ENCODE peak calls at places on chromosomes 7 and 10, in five cellular contexts. One of them, this sample, is unnamed. For H3K27me3, the result is how much of the 10 kb centered on the place peaks cover.

GRCh38 chr10:114172241-114172640 is 1.8 kb downstream of the CCDC186 start:
- DNase-seq in HL-60: no peak
- DNase-seq in astrocyte: peak
- DNase-seq in adrenal gland: no peak
- DNase-seq in endodermal cell: no peak
- DNase-seq in this sample: no peak

GRCh38 chr10:90847436-90847835 is 10.4 kb downstream of the HTR7 start:
- DNase-seq in astrocyte: peak
- DNase-seq in HL-60: peak
- DNase-seq in endodermal cell: no peak
- DNase-seq in adrenal gland: peak
- DNase-seq in this sample: no peak

GRCh38 chr7:12653127-12653917 is 34.1 kb upstream of the ARL4A start:
- DNase-seq in astrocyte: peak
- DNase-seq in endodermal cell: no peak
- DNase-seq in adrenal gland: no peak
- DNase-seq in HL-60: no peak
- DNase-seq in this sample: no peak

GRCh38 chr10:88138319-88138848 is 275.0 kb downstream of the PTEN start:
- DNase-seq in adrenal gland: no peak
- DNase-seq in HL-60: no peak
- DNase-seq in endodermal cell: no peak
- DNase-seq in astrocyte: no peak
- DNase-seq in this sample: no peak

GRCh38 chr7:43140186-43140585 is 27.7 kb downstream of the HECW1 start:
- DNase-seq in adrenal gland: no peak
- DNase-seq in HL-60: no peak
- DNase-seq in endodermal cell: no peak
- DNase-seq in astrocyte: no peak
- DNase-seq in this sample: no peak

GRCh38 chr7:112753298-112753697 is 36.9 kb downstream of the TMEM168 start:
- DNase-seq in endodermal cell: no peak
- DNase-seq in adrenal gland: no peak
- DNase-seq in HL-60: no peak
- DNase-seq in astrocyte: no peak
- DNase-seq in this sample: no peak

GRCh38 chr7:116455009-116455408 is 44.5 kb upstream of the CAV2 start:
- DNase-seq in adrenal gland: no peak
- DNase-seq in astrocyte: peak
- DNase-seq in HL-60: no peak
- DNase-seq in endodermal cell: no peak
- DNase-seq in this sample: no peak

GRCh38 chr7:48244902-48245301 is 73.6 kb downstream of the ABCA13 start:
- DNase-seq in astrocyte: peak
- DNase-seq in adrenal gland: no peak
- DNase-seq in endodermal cell: no peak
- DNase-seq in HL-60: peak
- DNase-seq in this sample: no peak

GRCh38 chr10:110392121-110392859 is 87.6 kb upstream of the SMNDC1 start:
- DNase-seq in HL-60: no peak
- DNase-seq in adrenal gland: no peak
- DNase-seq in endodermal cell: no peak
- DNase-seq in astrocyte: no peak
- DNase-seq in this sample: no peak

GRCh38 chr7:116540743-116541142 is 15.9 kb downstream of the CAV1 start:
- DNase-seq in endodermal cell: no peak
- DNase-seq in astrocyte: no peak
- DNase-seq in HL-60: no peak
- DNase-seq in adrenal gland: no peak
- DNase-seq in this sample: no peak

GRCh38 chr7:94043299-94043698 is 39.1 kb upstream of the BET1 start:
- DNase-seq in HL-60: no peak
- DNase-seq in adrenal gland: no peak
- DNase-seq in endodermal cell: no peak
- DNase-seq in astrocyte: peak
- DNase-seq in this sample: no peak

GRCh38 chr10:95741807-95742528 is 14.0 kb upstream of the ENTPD1 start:
- DNase-seq in astrocyte: peak
- DNase-seq in endodermal cell: peak
- DNase-seq in HL-60: no peak
- DNase-seq in adrenal gland: peak
- DNase-seq in this sample: peak

GRCh38 chr7:78435355-78435754 is 636.8 kb downstream of the PHTF2 start:
- DNase-seq in adrenal gland: no peak
- DNase-seq in astrocyte: no peak
- DNase-seq in endodermal cell: no peak
- DNase-seq in HL-60: no peak
- DNase-seq in this sample: no peak

GRCh38 chr7:146661929-146662328 is 545.3 kb downstream of the CNTNAP2 start:
- DNase-seq in astrocyte: no peak
- DNase-seq in HL-60: no peak
- DNase-seq in adrenal gland: no peak
- DNase-seq in endodermal cell: no peak
- DNase-seq in this sample: no peak

GRCh38 chr10:5564537-5565204 is 39.9 kb downstream of the CALML3 start:
- DNase-seq in HL-60: no peak
- DNase-seq in astrocyte: no peak
- DNase-seq in endodermal cell: peak
- DNase-seq in adrenal gland: no peak
- DNase-seq in this sample: peak

GRCh38 chr7:33612434-33612833 is 292.9 kb upstream of the BMPER start:
- DNase-seq in adrenal gland: no peak
- DNase-seq in HL-60: no peak
- DNase-seq in astrocyte: no peak
- DNase-seq in endodermal cell: no peak
- DNase-seq in this sample: no peak

GRCh38 chr7:82419200-82419599 is 24.4 kb downstream of the CACNA2D1 start:
- DNase-seq in HL-60: no peak
- DNase-seq in endodermal cell: no peak
- DNase-seq in astrocyte: no peak
- DNase-seq in adrenal gland: peak
- DNase-seq in this sample: peak

GRCh38 chr7:39909526-39909925 is 40.5 kb upstream of the CDK13 start:
- DNase-seq in adrenal gland: no peak
- DNase-seq in astrocyte: no peak
- DNase-seq in endodermal cell: no peak
- DNase-seq in HL-60: no peak
- DNase-seq in this sample: no peak

GRCh38 chr7:27897001-27897400 is 157.0 kb downstream of the TAX1BP1 start:
- DNase-seq in HL-60: no peak
- DNase-seq in adrenal gland: no peak
- DNase-seq in astrocyte: peak
- DNase-seq in endodermal cell: no peak
- DNase-seq in this sample: no peak

GRCh38 chr7:104469135-104469820 is 140.9 kb downstream of the LHFPL3 start:
- DNase-seq in astrocyte: no peak
- DNase-seq in endodermal cell: no peak
- DNase-seq in adrenal gland: no peak
- DNase-seq in HL-60: no peak
- DNase-seq in this sample: no peak

GRCh38 chr7:73827568-73828106 is 3.2 kb upstream of the CLDN4 start:
- DNase-seq in HL-60: no peak
- DNase-seq in adrenal gland: peak
- DNase-seq in astrocyte: no peak
- DNase-seq in endodermal cell: peak
- DNase-seq in this sample: peak

GRCh38 chr7:69062020-69062760 is 536.1 kb upstream of the AUTS2 start:
- DNase-seq in astrocyte: peak
- DNase-seq in adrenal gland: no peak
- DNase-seq in endodermal cell: no peak
- DNase-seq in HL-60: no peak
- DNase-seq in this sample: no peak

GRCh38 chr10:97601268-97602215 is 12.0 kb downstream of the C10orf62 start:
- DNase-seq in HL-60: no peak
- DNase-seq in astrocyte: no peak
- DNase-seq in adrenal gland: no peak
- DNase-seq in endodermal cell: no peak
- DNase-seq in this sample: peak

GRCh38 chr7:117152213-117153007 is 170.4 kb downstream of the WNT2 start:
- DNase-seq in HL-60: no peak
- DNase-seq in adrenal gland: no peak
- DNase-seq in endodermal cell: no peak
- DNase-seq in astrocyte: no peak
- DNase-seq in this sample: no peak

GRCh38 chr7:28956608-28957063 is 1.5 kb downstream of the TRIL start:
- DNase-seq in astrocyte: peak
- DNase-seq in endodermal cell: peak
- DNase-seq in adrenal gland: peak
- DNase-seq in HL-60: no peak
- DNase-seq in this sample: peak

GRCh38 chr7:28958946-28959417 is 852 bp upstream of the TRIL start:
- DNase-seq in HL-60: no peak
- DNase-seq in adrenal gland: no peak
- DNase-seq in endodermal cell: no peak
- DNase-seq in astrocyte: no peak
- DNase-seq in this sample: no peak

GRCh38 chr7:28957064-28957821 is 887 bp downstream of the TRIL start:
- DNase-seq in adrenal gland: peak
- DNase-seq in endodermal cell: peak
- DNase-seq in HL-60: no peak
- DNase-seq in astrocyte: no peak
- DNase-seq in this sample: peak

GRCh38 chr7:28957822-28958234 is 302 bp downstream of the TRIL start:
- DNase-seq in HL-60: no peak
- DNase-seq in astrocyte: no peak
- DNase-seq in endodermal cell: peak
- DNase-seq in adrenal gland: no peak
- DNase-seq in this sample: no peak

GRCh38 chr7:28958235-28958945 is at the start of gene TRIL:
- DNase-seq in endodermal cell: peak
- DNase-seq in astrocyte: peak
- DNase-seq in adrenal gland: peak
- DNase-seq in HL-60: no peak
- DNase-seq in this sample: peak
- H3K27me3 ChIP-seq in endodermal cell: under half
- H3K27me3 ChIP-seq in astrocyte: under half
- H3K27me3 ChIP-seq in adrenal gland: under half
- H3K27me3 ChIP-seq in HL-60: half or more
- H3K27me3 ChIP-seq in this sample: under half

DNA sequence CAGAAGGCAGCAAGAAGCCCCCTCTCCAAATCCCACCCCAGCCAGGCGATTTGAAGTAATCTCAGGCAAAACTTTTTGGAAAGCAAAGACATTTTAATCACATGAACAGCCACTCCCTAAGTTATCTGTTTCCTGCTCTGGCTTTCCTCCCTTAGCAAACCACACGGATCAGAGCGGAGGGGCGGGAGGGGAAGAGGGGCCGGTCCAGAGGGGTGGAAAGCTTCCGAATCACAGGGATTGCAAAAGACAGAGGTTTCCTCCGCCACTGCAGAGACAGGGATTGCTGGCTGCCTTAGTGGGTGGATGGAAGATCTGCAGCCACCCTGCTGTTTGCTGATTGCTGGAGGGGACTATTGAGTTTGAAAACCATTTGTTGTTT is 41.2 kb downstream of the ZCCHC24 start:
- DNase-seq in HL-60: peak
- DNase-seq in adrenal gland: peak
- DNase-seq in endodermal cell: peak
- DNase-seq in astrocyte: peak
- DNase-seq in this sample: peak
- H3K27ac ChIP-seq in HL-60: no peak
- H3K27ac ChIP-seq in adrenal gland: peak
- H3K27ac ChIP-seq in endodermal cell: peak
- H3K27ac ChIP-seq in astrocyte: peak
- H3K27ac ChIP-seq in this sample: peak

DNA sequence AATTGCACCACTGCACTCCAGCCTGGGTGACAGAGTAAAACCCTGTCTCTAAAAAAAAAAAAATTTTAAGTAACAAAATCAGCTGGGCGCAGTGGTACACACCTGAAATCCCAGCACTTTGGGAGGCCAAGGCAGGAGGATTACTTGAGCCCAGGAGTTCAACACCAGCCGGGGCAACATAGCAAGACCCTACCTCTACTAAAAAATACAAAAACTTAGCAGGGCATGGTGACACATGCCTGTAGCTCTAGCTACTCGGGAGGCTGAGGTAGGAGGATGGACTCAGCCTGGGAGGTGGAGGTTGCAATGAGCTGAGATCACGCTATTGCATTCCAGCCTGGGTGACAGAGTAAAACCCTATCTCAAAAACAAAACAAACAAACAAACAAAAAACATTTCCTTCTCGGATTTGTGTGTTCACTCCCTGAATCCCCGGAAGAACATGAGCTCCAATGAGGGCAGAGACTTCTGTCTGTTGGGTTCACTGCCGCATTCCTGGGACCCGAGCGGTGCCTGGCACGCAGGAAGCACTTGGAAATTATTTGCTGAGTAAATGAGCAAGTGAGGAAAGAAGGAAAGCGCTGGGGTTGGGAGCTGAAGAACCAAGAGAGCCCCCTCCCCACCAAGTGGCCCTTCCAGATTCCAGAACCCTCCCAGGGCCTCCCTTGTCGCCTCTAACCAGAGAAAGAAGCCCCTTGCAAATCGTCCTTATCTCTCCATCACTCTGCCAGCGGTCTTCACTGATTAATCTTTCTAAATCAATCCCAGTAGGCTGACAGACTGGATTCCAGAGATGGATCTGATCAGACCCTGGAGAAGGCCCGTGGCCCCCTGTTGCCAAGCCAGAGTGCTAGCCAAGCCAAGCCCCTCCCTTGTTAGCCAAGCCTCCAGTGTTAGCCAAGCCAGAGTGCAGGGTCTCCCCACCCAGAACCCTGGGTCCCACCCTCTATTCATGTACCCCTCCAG is 6.2 kb downstream of the TNRC18 start:
- DNase-seq in endodermal cell: peak
- DNase-seq in adrenal gland: no peak
- DNase-seq in astrocyte: no peak
- DNase-seq in HL-60: no peak
- DNase-seq in this sample: no peak
- H3K27me3 ChIP-seq in endodermal cell: under half
- H3K27me3 ChIP-seq in adrenal gland: under half
- H3K27me3 ChIP-seq in astrocyte: under half
- H3K27me3 ChIP-seq in HL-60: under half
- H3K27me3 ChIP-seq in this sample: under half

GRCh38 chr10:119290301-119291036 is 83.1 kb downstream of the GRK5 start:
- DNase-seq in endodermal cell: no peak
- DNase-seq in astrocyte: no peak
- DNase-seq in adrenal gland: no peak
- DNase-seq in HL-60: no peak
- DNase-seq in this sample: no peak

GRCh38 chr10:119288574-119289001 is 81.2 kb downstream of the GRK5 start:
- DNase-seq in adrenal gland: no peak
- DNase-seq in endodermal cell: no peak
- DNase-seq in HL-60: no peak
- DNase-seq in astrocyte: no peak
- DNase-seq in this sample: no peak

GRCh38 chr10:119291223-119291900 is 84.0 kb downstream of the GRK5 start:
- DNase-seq in adrenal gland: no peak
- DNase-seq in endodermal cell: no peak
- DNase-seq in astrocyte: no peak
- DNase-seq in HL-60: no peak
- DNase-seq in this sample: peak

GRCh38 chr10:119287613-119287991 is 80.2 kb downstream of the GRK5 start:
- DNase-seq in astrocyte: no peak
- DNase-seq in endodermal cell: peak
- DNase-seq in HL-60: no peak
- DNase-seq in adrenal gland: no peak
- DNase-seq in this sample: no peak

GRCh38 chr10:119289227-119289925 is 82.0 kb downstream of the GRK5 start:
- DNase-seq in astrocyte: no peak
- DNase-seq in HL-60: no peak
- DNase-seq in adrenal gland: no peak
- DNase-seq in endodermal cell: no peak
- DNase-seq in this sample: no peak
- H3K27ac ChIP-seq in astrocyte: no peak
- H3K27ac ChIP-seq in HL-60: no peak
- H3K27ac ChIP-seq in adrenal gland: no peak
- H3K27ac ChIP-seq in endodermal cell: no peak
- H3K27ac ChIP-seq in this sample: peak

This sample was measured in right cardiac atrium.